ENCODE peak calls at places on chromosomes 7 and 10, in seven cellular contexts. Q is cardiac muscle cell, R is endothelial cell, S is HFFc6, E is pancreas, P is right atrium auricular region, N is right lobe of liver. O is an unnamed sample.

GRCh38 chr7:131007439-131008330 is 273.7 kb upstream of the KLF14 start:
- DNase-seq in Q (peak), R (peak), S (peak), E (no peak), P (peak), N (no peak), O (peak)

GRCh38 chr7:95493247-95493646 is 7.5 kb downstream of the ASB4 start:
- DNase-seq in Q (no peak), R (no peak), S (peak), E (no peak), P (no peak), N (no peak), O (no peak)

GRCh38 chr7:128112018-128112780 is 81.0 kb upstream of the LRRC4 start:
- DNase-seq in Q (no peak), R (no peak), S (no peak), E (no peak), P (no peak), N (no peak), O (no peak)

GRCh38 chr7:162583-163297 is 29.6 kb upstream of the FAM20C start:
- DNase-seq in Q (no peak), R (no peak), S (no peak), E (peak), P (no peak), N (peak), O (no peak)

GRCh38 chr7:1124164-1124563 is 35.8 kb downstream of the ZFAND2A start:
- DNase-seq in Q (no peak), R (no peak), S (no peak), E (no peak), P (no peak), N (peak), O (no peak)

GRCh38 chr7:116777613-116778380 is 84.6 kb upstream of the CAPZA2 start:
- DNase-seq in Q (peak), R (no peak), S (peak), E (no peak), P (no peak), N (no peak), O (no peak)

GRCh38 chr7:98995523-98996161 is 117.3 kb downstream of the TRRAP start:
- DNase-seq in Q (no peak), R (no peak), S (no peak), E (no peak), P (no peak), N (no peak), O (no peak)

GRCh38 chr7:3370068-3370704 is 69.1 kb downstream of the SDK1 start:
- DNase-seq in Q (no peak), R (no peak), S (no peak), E (no peak), P (no peak), N (no peak), O (no peak)

GRCh38 chr7:12942599-12942998 is 255.2 kb downstream of the ARL4A start:
- DNase-seq in Q (no peak), R (no peak), S (no peak), E (no peak), P (no peak), N (no peak), O (no peak)

GRCh38 chr10:127142831-127143230 is 53.6 kb downstream of the INSYN2A start:
- DNase-seq in Q (no peak), R (no peak), S (no peak), E (no peak), P (no peak), N (no peak), O (no peak)

GRCh38 chr7:26580666-26581065 is 283.7 kb downstream of the SKAP2 start:
- DNase-seq in Q (no peak), R (no peak), S (no peak), E (no peak), P (no peak), N (no peak), O (no peak)

GRCh38 chr10:122682522-122682921 is 17.1 kb downstream of the C10orf120 start:
- DNase-seq in Q (no peak), R (no peak), S (no peak), E (no peak), P (no peak), N (no peak), O (no peak)

GRCh38 chr7:70698219-70698832 is 433.6 kb upstream of the GALNT17 start:
- DNase-seq in Q (peak), R (peak), S (peak), E (no peak), P (no peak), N (no peak), O (peak)

GRCh38 chr7:30596043-30596641 is 1.5 kb downstream of the GARS1 start:
- DNase-seq in Q (peak), R (no peak), S (peak), E (no peak), P (no peak), N (no peak), O (peak)

GRCh38 chr10:88063861-88064521 is 200.6 kb downstream of the PTEN start:
- DNase-seq in Q (no peak), R (no peak), S (no peak), E (no peak), P (no peak), N (no peak), O (no peak)

GRCh38 chr7:146926833-146927232 is 810.2 kb downstream of the CNTNAP2 start:
- DNase-seq in Q (no peak), R (no peak), S (no peak), E (no peak), P (no peak), N (no peak), O (no peak)

GRCh38 chr7:68425377-68425776 is 1172.9 kb upstream of the AUTS2 start:
- DNase-seq in Q (peak), R (no peak), S (no peak), E (no peak), P (no peak), N (no peak), O (no peak)

GRCh38 chr10:46541017-46541661 is 15.3 kb downstream of the GPRIN2 start:
- DNase-seq in Q (peak), R (peak), S (no peak), E (peak), P (no peak), N (peak), O (peak)

GRCh38 chr10:10818082-10818481 is 199.6 kb upstream of the CELF2 start:
- DNase-seq in Q (no peak), R (no peak), S (no peak), E (no peak), P (peak), N (no peak), O (no peak)

GRCh38 chr10:91798736-91799579 is 732 bp downstream of the TNKS2 start:
- DNase-seq in Q (peak), R (no peak), S (peak), E (peak), P (no peak), N (peak), O (no peak)

GRCh38 chr7:14403587-14403986 is 414.1 kb upstream of the ETV1 start:
- DNase-seq in Q (no peak), R (no peak), S (no peak), E (no peak), P (no peak), N (no peak), O (no peak)

GRCh38 chr7:36082910-36083309 is 70.1 kb upstream of the EEPD1 start:
- DNase-seq in Q (no peak), R (no peak), S (no peak), E (no peak), P (no peak), N (no peak), O (no peak)
- TF ChIP-seq CTCF in Q (peak), R (no peak), S (no peak), E (no peak), P (no peak), N (no peak), O (no peak)

DNA sequence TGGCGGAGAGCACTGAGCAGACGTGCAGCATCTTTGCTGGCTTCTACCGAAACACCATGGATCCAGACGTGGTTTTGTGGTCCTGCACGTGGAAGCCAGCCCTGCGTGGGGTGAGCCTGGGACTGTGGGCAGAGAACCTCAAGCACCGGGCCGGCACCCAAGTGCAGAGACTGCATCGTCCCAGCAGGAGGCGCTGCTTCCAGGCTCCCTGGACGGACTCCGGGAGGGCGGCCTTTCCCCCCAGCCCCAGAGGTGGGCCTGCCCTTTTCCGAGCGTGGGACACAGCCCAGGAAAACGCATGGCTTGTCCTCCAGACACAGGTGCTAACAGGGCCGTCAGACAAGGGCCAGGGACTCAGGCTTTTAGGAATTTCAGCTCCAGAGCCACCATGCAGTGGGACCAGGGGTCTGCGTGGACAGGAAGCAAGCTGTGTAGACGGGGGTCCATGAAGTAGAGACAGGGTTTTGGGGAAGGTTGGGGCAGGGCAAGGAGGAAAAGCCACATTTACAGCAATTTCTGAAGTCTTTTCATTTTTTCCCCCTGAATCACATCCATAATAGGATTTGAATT is 303.9 kb downstream of the WDR37 start:
- DNase-seq in Q (no peak), R (peak), S (no peak), E (no peak), P (no peak), N (no peak), O (peak)
- TF ChIP-seq CTCF in Q (no peak), R (peak), S (peak), E (no peak), P (no peak), N (no peak), O (peak)

GRCh38 chr10:132860527-132860926 is 74.6 kb upstream of the NKX6-2 start:
- DNase-seq in Q (no peak), R (no peak), S (no peak), E (no peak), P (no peak), N (peak), O (no peak)

GRCh38 chr10:132855889-132856288 is 69.9 kb upstream of the NKX6-2 start:
- DNase-seq in Q (no peak), R (no peak), S (no peak), E (no peak), P (no peak), N (peak), O (no peak)

GRCh38 chr10:132859084-132859855 is 73.3 kb upstream of the NKX6-2 start:
- DNase-seq in Q (no peak), R (no peak), S (no peak), E (no peak), P (no peak), N (no peak), O (no peak)

GRCh38 chr10:132858121-132859081 is 72.5 kb upstream of the NKX6-2 start:
- DNase-seq in Q (no peak), R (no peak), S (no peak), E (no peak), P (no peak), N (peak), O (no peak)

GRCh38 chr10:132856869-132857524 is 71.0 kb upstream of the NKX6-2 start:
- DNase-seq in Q (no peak), R (no peak), S (no peak), E (no peak), P (no peak), N (no peak), O (no peak)
- TF ChIP-seq CTCF in Q (no peak), R (no peak), S (no peak), E (no peak), P (no peak), N (no peak), O (no peak)

GRCh38 chr7:157862731-157863130 is 525.9 kb downstream of the DNAJB6 start:
- DNase-seq in Q (no peak), R (no peak), S (no peak), E (no peak), P (no peak), N (no peak), O (no peak)

GRCh38 chr7:157861551-157861950 is 524.7 kb downstream of the DNAJB6 start:
- DNase-seq in Q (no peak), R (no peak), S (no peak), E (no peak), P (no peak), N (no peak), O (no peak)

GRCh38 chr7:157864911-157865310 is 528.1 kb downstream of the DNAJB6 start:
- DNase-seq in Q (no peak), R (no peak), S (no peak), E (no peak), P (no peak), N (no peak), O (no peak)

GRCh38 chr7:157863906-157864810 is 527.4 kb downstream of the DNAJB6 start:
- DNase-seq in Q (no peak), R (no peak), S (no peak), E (no peak), P (no peak), N (no peak), O (no peak)

GRCh38 chr7:157863176-157863575 is 526.4 kb downstream of the DNAJB6 start:
- DNase-seq in Q (no peak), R (no peak), S (no peak), E (no peak), P (no peak), N (no peak), O (no peak)
- TF ChIP-seq CTCF in Q (no peak), R (no peak), S (no peak), E (no peak), P (no peak), N (no peak), O (no peak)

GRCh38 chr10:113287592-113287991 is 265.3 kb upstream of the HABP2 start:
- DNase-seq in Q (no peak), R (no peak), S (no peak), E (no peak), P (no peak), N (no peak), O (no peak)

GRCh38 chr10:113285291-113285690 is 267.6 kb upstream of the HABP2 start:
- DNase-seq in Q (no peak), R (no peak), S (no peak), E (no peak), P (no peak), N (no peak), O (no peak)

GRCh38 chr10:113279262-113279661 is 273.6 kb upstream of the HABP2 start:
- DNase-seq in Q (no peak), R (no peak), S (no peak), E (no peak), P (no peak), N (no peak), O (no peak)

GRCh38 chr10:113284635-113285034 is 268.2 kb upstream of the HABP2 start:
- DNase-seq in Q (no peak), R (no peak), S (no peak), E (no peak), P (no peak), N (no peak), O (no peak)

DNA sequence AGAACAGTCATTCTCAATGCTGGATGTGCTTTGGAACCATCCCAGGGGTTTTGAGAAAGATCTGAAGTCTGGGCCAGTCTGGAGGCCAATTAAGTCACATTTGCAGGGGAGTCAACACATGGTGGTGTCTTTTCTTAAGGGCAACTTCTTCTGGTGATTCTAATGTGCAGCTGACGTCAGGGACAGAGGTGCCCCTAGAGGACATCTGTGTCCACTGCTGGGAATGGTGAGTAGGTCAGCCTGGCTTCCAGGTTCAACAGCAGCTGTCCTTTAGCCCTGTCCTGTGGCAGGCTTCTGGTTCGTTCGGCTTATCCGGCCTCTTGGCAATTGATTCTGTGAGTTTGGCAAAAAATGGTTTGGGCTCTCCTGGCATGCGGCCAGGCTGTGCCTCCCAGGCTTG is 269.7 kb upstream of the HABP2 start:
- DNase-seq in Q (no peak), R (no peak), S (no peak), E (no peak), P (no peak), N (no peak), O (no peak)
- TF ChIP-seq CTCF in Q (no peak), R (peak), S (peak), E (no peak), P (no peak), N (no peak), O (no peak)

GRCh38 chr10:77598606-77599005 is 39.0 kb downstream of the KCNMA1 start:
- DNase-seq in Q (no peak), R (no peak), S (no peak), E (no peak), P (no peak), N (no peak), O (no peak)

GRCh38 chr10:77602231-77602912 is 35.2 kb downstream of the KCNMA1 start:
- DNase-seq in Q (no peak), R (no peak), S (peak), E (no peak), P (no peak), N (no peak), O (no peak)

GRCh38 chr10:77599651-77600050 is 38.0 kb downstream of the KCNMA1 start:
- DNase-seq in Q (no peak), R (no peak), S (no peak), E (no peak), P (no peak), N (no peak), O (no peak)

GRCh38 chr10:77601488-77601887 is 36.1 kb downstream of the KCNMA1 start:
- DNase-seq in Q (no peak), R (no peak), S (peak), E (peak), P (no peak), N (no peak), O (no peak)

GRCh38 chr10:77600640-77601039 is 37.0 kb downstream of the KCNMA1 start:
- DNase-seq in Q (no peak), R (no peak), S (no peak), E (no peak), P (no peak), N (no peak), O (no peak)
- TF ChIP-seq CTCF in Q (no peak), R (no peak), S (no peak), E (no peak), P (no peak), N (no peak), O (no peak)